ENCODE peak calls at places on chromosome 16, in nine cellular contexts. F is CD8-positive, alpha-beta T cell; R is AG10803; G is A549; X is HFFc6; Q is thoracic aorta; U is CD4-positive, alpha-beta T cell; Z is suprapubic skin; V is tibial nerve. Y is an unnamed sample.

GRCh38 chr16:2710021-2710710 is 9.9 kb downstream of the PRSS27 start:
- DNase-seq in G (no peak), Q (no peak), X (no peak), F (no peak), V (no peak), Z (no peak), R (no peak), U (no peak), Y (no peak)

GRCh38 chr16:85563031-85563430 is 50.1 kb upstream of the GSE1 start:
- DNase-seq in X (no peak), F (no peak), V (no peak), Q (no peak), G (no peak), Z (no peak), U (no peak), R (no peak), Y (no peak)

GRCh38 chr16:53913920-53914319 is 210.0 kb downstream of the FTO start:
- DNase-seq in Q (no peak), X (no peak), V (no peak), G (no peak), F (no peak), R (no peak), U (no peak), Z (no peak), Y (no peak)

GRCh38 chr16:27401768-27402568 is at the start of gene IL21R:
- DNase-seq in G (no peak), R (peak), V (no peak), F (peak), U (peak), Z (no peak), Q (no peak), X (peak), Y (peak)

GRCh38 chr16:64455275-64455674 is 666.6 kb downstream of the CDH11 start:
- DNase-seq in F (no peak), Q (no peak), U (no peak), R (peak), X (peak), Z (no peak), V (no peak), G (no peak), Y (no peak)

GRCh38 chr16:75074920-75075687 is 41.5 kb downstream of the LDHD start:
- DNase-seq in Z (no peak), Q (no peak), V (no peak), U (peak), G (no peak), R (no peak), F (peak), X (no peak), Y (no peak)

GRCh38 chr16:49468611-49469322 is 95.2 kb downstream of the C16orf78 start:
- DNase-seq in V (no peak), R (no peak), G (no peak), X (no peak), F (peak), Z (peak), U (no peak), Q (no peak), Y (no peak)

GRCh38 chr16:2042666-2043295 is 4.9 kb downstream of the NTHL1 start:
- DNase-seq in U (no peak), Q (no peak), V (no peak), F (no peak), G (peak), Z (no peak), R (no peak), X (no peak), Y (no peak)

GRCh38 chr16:35523991-35524390 is 2064.6 kb downstream of the TP53TG3F start:
- DNase-seq in F (no peak), U (no peak), Q (no peak), R (no peak), G (no peak), Z (no peak), V (no peak), X (no peak), Y (no peak)

GRCh38 chr16:27253526-27253930 is 15.0 kb downstream of the NSMCE1 start:
- DNase-seq in F (peak), V (no peak), X (peak), Z (no peak), G (peak), U (no peak), R (peak), Q (no peak), Y (no peak)

GRCh38 chr16:78447164-78447563 is 347.7 kb downstream of the WWOX start:
- DNase-seq in Z (no peak), R (no peak), F (no peak), U (no peak), Q (no peak), G (no peak), X (no peak), V (no peak), Y (no peak)

GRCh38 chr16:68230956-68231355 is 5.0 kb downstream of the ESRP2 start:
- DNase-seq in X (no peak), U (no peak), R (no peak), Q (no peak), G (no peak), Z (no peak), F (no peak), V (no peak), Y (no peak)

GRCh38 chr16:83356266-83356665 is 451.5 kb upstream of the HSBP1 start:
- DNase-seq in U (no peak), Q (no peak), Z (no peak), G (peak), R (peak), X (peak), V (peak), F (no peak), Y (no peak)

GRCh38 chr16:51164167-51164566 is 13.1 kb upstream of the SALL1 start:
- DNase-seq in X (peak), F (no peak), Q (no peak), G (no peak), U (no peak), V (no peak), R (peak), Z (no peak), Y (no peak)

GRCh38 chr16:55495616-55496289 is 13.1 kb upstream of the LPCAT2 start:
- DNase-seq in Z (peak), R (peak), X (peak), G (no peak), V (peak), U (no peak), Q (no peak), F (no peak), Y (no peak)

GRCh38 chr16:1794221-1794871 is 841 bp upstream of the IGFALS start:
- DNase-seq in Z (peak), R (no peak), Q (no peak), V (no peak), G (no peak), F (no peak), U (no peak), X (no peak), Y (peak)

GRCh38 chr16:28180660-28181556 is 30.9 kb downstream of the XPO6 start:
- DNase-seq in Q (no peak), F (no peak), G (no peak), X (no peak), U (no peak), Z (no peak), R (peak), V (no peak), Y (no peak)

GRCh38 chr16:61564741-61565140 is 471.5 kb downstream of the CDH8 start:
- DNase-seq in Q (no peak), Z (no peak), U (no peak), G (no peak), X (no peak), R (no peak), F (no peak), V (no peak), Y (no peak)

GRCh38 chr16:17475104-17475503 is 4.3 kb upstream of the XYLT1 start:
- DNase-seq in V (no peak), R (no peak), U (no peak), Z (no peak), F (peak), X (no peak), G (no peak), Q (no peak), Y (no peak)

GRCh38 chr16:69186642-69187386 is at the start of gene SNTB2:
- DNase-seq in X (peak), U (peak), F (peak), G (peak), Q (peak), V (peak), R (peak), Z (peak), Y (peak)

GRCh38 chr16:90044111-90044551 is 24.9 kb upstream of the DBNDD1 start:
- DNase-seq in G (peak), F (no peak), X (no peak), Q (no peak), V (no peak), R (no peak), Z (no peak), U (no peak), Y (no peak)

GRCh38 chr16:31087971-31088370 is 772 bp downstream of the PRSS53 start:
- DNase-seq in G (no peak), F (no peak), Z (no peak), U (no peak), Q (no peak), R (no peak), V (no peak), X (no peak), Y (no peak)

GRCh38 chr16:74608381-74608780 is 1.5 kb upstream of the GLG1 start:
- DNase-seq in U (no peak), V (no peak), F (no peak), Z (peak), R (no peak), X (no peak), G (no peak), Q (no peak), Y (no peak)

GRCh38 chr16:9647981-9648701 is 534.1 kb downstream of the GRIN2A start:
- DNase-seq in X (peak), Z (no peak), U (no peak), R (peak), V (peak), F (no peak), Q (no peak), G (peak), Y (no peak)

GRCh38 chr16:87317766-87318121 is 552 bp upstream of the C16orf95 start:
- DNase-seq in U (peak), Z (peak), V (no peak), G (peak), X (peak), Q (no peak), R (peak), F (no peak), Y (peak)

GRCh38 chr16:67605641-67606040 is 39.3 kb upstream of the CARMIL2 start:
- DNase-seq in X (no peak), G (no peak), V (no peak), F (no peak), U (no peak), Q (no peak), Z (no peak), R (no peak), Y (no peak)

GRCh38 chr16:3638916-3639644 is 15.4 kb upstream of the DNASE1 start:
- DNase-seq in X (no peak), U (no peak), F (peak), Q (no peak), Z (no peak), G (no peak), R (no peak), V (no peak), Y (no peak)

GRCh38 chr16:549544-550263 is 10.5 kb upstream of the PRR35 start:
- DNase-seq in R (no peak), U (no peak), V (no peak), X (no peak), Q (no peak), F (no peak), Z (no peak), G (no peak), Y (no peak)
- TF ChIP-seq CTCF in R (no peak), U (no peak), V (no peak), X (peak), Q (no peak), F (no peak), Z (no peak), G (no peak), Y (no peak)

GRCh38 chr16:57372372-57373116 is at the start of gene CX3CL1:
- DNase-seq in U (no peak), F (no peak), V (peak), Z (peak), R (peak), X (peak), Q (no peak), G (no peak), Y (no peak)
- TF ChIP-seq CTCF in U (no peak), F (no peak), V (no peak), Z (peak), R (no peak), X (no peak), Q (peak), G (no peak), Y (no peak)

GRCh38 chr16:23563186-23563585 is 5.7 kb downstream of the UBFD1 start:
- DNase-seq in Z (no peak), G (no peak), X (no peak), R (no peak), Q (no peak), U (no peak), F (no peak), V (no peak), Y (no peak)
- TF ChIP-seq CTCF in Z (no peak), G (no peak), X (no peak), R (no peak), Q (no peak), U (no peak), F (no peak), V (no peak), Y (no peak)

DNA sequence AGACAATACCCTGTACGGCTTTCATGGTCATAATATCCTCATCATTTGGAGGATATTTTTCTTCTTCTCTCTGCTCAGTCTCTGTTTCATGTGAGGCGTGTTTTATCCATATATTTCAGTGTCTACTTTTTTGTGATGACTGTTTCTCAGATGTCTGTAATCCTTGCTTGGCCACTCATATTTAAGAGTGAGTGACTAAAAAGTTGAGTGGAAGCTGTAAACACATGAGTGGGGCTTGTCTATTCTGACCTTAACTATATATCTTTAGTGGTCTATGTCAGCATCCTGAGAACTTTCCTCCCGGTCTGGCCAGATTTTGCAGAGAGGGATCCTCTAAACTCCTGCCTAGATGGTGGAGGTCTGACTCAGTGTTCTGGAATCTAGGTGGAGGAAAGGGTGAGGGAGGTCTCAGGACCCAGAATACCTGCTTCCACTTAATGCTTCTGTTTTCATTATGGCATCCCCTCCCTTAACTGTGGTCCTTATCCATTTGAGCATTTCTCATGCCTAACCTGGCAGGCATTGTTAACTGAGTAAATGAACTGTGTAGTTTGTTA is 6.0 kb downstream of the DDX19B start:
- DNase-seq in X (no peak), Z (no peak), G (no peak), F (no peak), Q (no peak), U (no peak), R (no peak), V (no peak), Y (no peak)
- TF ChIP-seq CTCF in X (no peak), Z (no peak), G (no peak), F (no peak), Q (no peak), U (no peak), R (no peak), V (no peak), Y (no peak)

GRCh38 chr16:73053379-73054130 is 5.6 kb upstream of the ZFHX3 start:
- DNase-seq in R (no peak), Q (no peak), F (no peak), U (no peak), G (peak), X (no peak), V (no peak), Z (no peak), Y (no peak)
- TF ChIP-seq CTCF in R (no peak), Q (no peak), F (no peak), U (no peak), G (no peak), X (no peak), V (no peak), Z (no peak), Y (no peak)

Y was measured in CD14-positive monocyte.